ENCODE peak calls at places on chromosomes 2 and 18, in ten cellular contexts. G, B, Q, A, H, S, I, P, U and T are unnamed samples.

GRCh38 chr2:27527182-27527581 is 30.5 kb downstream of the GCKR start:
- DNase-seq in U (no peak), G (peak), P (peak), H (no peak), I (no peak), Q (no peak), B (no peak), S (no peak), A (no peak), T (no peak)

GRCh38 chr18:74899554-74899953 is 301.9 kb downstream of the ZNF407 start:
- DNase-seq in H (peak), B (no peak), G (no peak), Q (no peak), I (peak), P (no peak), S (peak), U (no peak), A (no peak), T (no peak)

GRCh38 chr2:95277246-95277906 is 3.1 kb downstream of the PROM2 start:
- DNase-seq in S (no peak), I (no peak), A (peak), H (no peak), Q (peak), P (peak), G (peak), B (peak), U (no peak), T (no peak)

GRCh38 chr18:42446195-42446594 is 491.2 kb downstream of the PIK3C3 start:
- DNase-seq in A (no peak), P (no peak), U (no peak), H (no peak), G (no peak), S (peak), B (no peak), I (no peak), Q (no peak), T (no peak)

GRCh38 chr2:157052685-157053224 is 204.8 kb upstream of the GALNT5 start:
- DNase-seq in P (peak), S (no peak), G (peak), U (no peak), Q (no peak), A (no peak), B (no peak), H (no peak), I (no peak), T (no peak)

GRCh38 chr18:6561029-6561861 is 146.5 kb upstream of the L3MBTL4 start:
- DNase-seq in S (no peak), Q (no peak), G (no peak), U (no peak), H (peak), P (peak), A (no peak), B (no peak), I (peak), T (no peak)

GRCh38 chr2:7736646-7737305 is 819.6 kb downstream of the RNF144A start:
- DNase-seq in H (no peak), G (peak), U (no peak), B (peak), A (no peak), S (no peak), I (no peak), Q (no peak), P (peak), T (no peak)

GRCh38 chr18:76395609-76396008 is 99.4 kb downstream of the ZNF516 start:
- DNase-seq in B (no peak), U (no peak), I (no peak), G (no peak), H (no peak), S (no peak), P (no peak), A (no peak), Q (no peak), T (no peak)

GRCh38 chr18:54031243-54031642 is 193.2 kb downstream of the MBD2 start:
- DNase-seq in H (no peak), Q (no peak), A (no peak), U (no peak), S (no peak), G (no peak), I (no peak), B (no peak), P (peak), T (no peak)

GRCh38 chr2:225501022-225501421 is 101.5 kb downstream of the NYAP2 start:
- DNase-seq in U (no peak), P (no peak), S (no peak), A (no peak), G (no peak), B (no peak), Q (no peak), I (no peak), H (no peak), T (no peak)

GRCh38 chr18:58998421-58999203 is 133.9 kb downstream of the ZNF532 start:
- DNase-seq in B (no peak), G (peak), S (peak), H (peak), U (no peak), I (peak), P (peak), A (no peak), Q (no peak), T (no peak)

GRCh38 chr2:54629914-54630609 is 93.4 kb upstream of the EML6 start:
- DNase-seq in G (peak), I (peak), U (no peak), B (peak), H (no peak), P (peak), S (peak), Q (no peak), A (no peak), T (no peak)

GRCh38 chr2:134982603-134983002 is 64.0 kb downstream of the CCNT2 start:
- DNase-seq in Q (no peak), B (no peak), P (no peak), H (no peak), A (no peak), S (no peak), U (no peak), G (no peak), I (no peak), T (no peak)

GRCh38 chr2:232897386-232897970 is 27.4 kb downstream of the SNORC start:
- DNase-seq in P (no peak), A (no peak), U (no peak), G (no peak), S (no peak), Q (no peak), I (no peak), H (no peak), B (no peak), T (no peak)